ENCODE peak calls at places on chromosomes 5 and 9, in six cellular contexts. J, O, T, G, K and N are unnamed samples.

GRCh38 chr9:32596096-32596865 is 23.3 kb upstream of the NDUFB6 start:
- DNase-seq in J (no peak), O (no peak), T (no peak), G (no peak), K (no peak), N (no peak)

GRCh38 chr9:112762726-112763518 is 12.4 kb downstream of the SNX30 start:
- DNase-seq in J (no peak), O (no peak), T (no peak), G (no peak), K (no peak), N (no peak)

GRCh38 chr9:20593551-20593950 is 28.7 kb downstream of the MLLT3 start:
- DNase-seq in J (no peak), O (no peak), T (no peak), G (no peak), K (no peak), N (no peak)

GRCh38 chr5:126178521-126178920 is 244.7 kb upstream of the GRAMD2B start:
- DNase-seq in J (no peak), O (no peak), T (no peak), G (no peak), K (no peak), N (no peak)

GRCh38 chr5:117800261-117800660 is 1188.1 kb downstream of the DTWD2 start:
- DNase-seq in J (no peak), O (no peak), T (no peak), G (no peak), K (no peak), N (no peak)

GRCh38 chr9:114372971-114373591 is 14.7 kb downstream of the AKNA start:
- DNase-seq in J (peak), O (no peak), T (no peak), G (no peak), K (peak), N (peak)

GRCh38 chr9:134064711-134065110 is 3.1 kb downstream of the BRD3 start:
- DNase-seq in J (no peak), O (no peak), T (no peak), G (no peak), K (no peak), N (no peak)

GRCh38 chr5:167945542-167946384 is 345.7 kb upstream of the WWC1 start:
- DNase-seq in J (no peak), O (no peak), T (no peak), G (no peak), K (no peak), N (no peak)

GRCh38 chr5:134460551-134460950 is 48.9 kb upstream of the CDKN2AIPNL start:
- DNase-seq in J (no peak), O (peak), T (no peak), G (no peak), K (no peak), N (no peak)

GRCh38 chr5:150999704-151000452 is 20.5 kb upstream of the GPX3 start:
- DNase-seq in J (no peak), O (no peak), T (no peak), G (no peak), K (no peak), N (no peak)

GRCh38 chr5:131990716-131991115 is 20.7 kb downstream of the ACSL6 start:
- DNase-seq in J (no peak), O (no peak), T (no peak), G (no peak), K (no peak), N (no peak)

GRCh38 chr5:112684737-112685136 is 52.9 kb upstream of the APC start:
- DNase-seq in J (no peak), O (no peak), T (no peak), G (no peak), K (no peak), N (no peak)

GRCh38 chr5:29162297-29162696 is 2031.2 kb upstream of the CDH6 start:
- DNase-seq in J (no peak), O (no peak), T (peak), G (no peak), K (no peak), N (no peak)

GRCh38 chr9:36946653-36947052 is 87.4 kb downstream of the PAX5 start:
- DNase-seq in J (no peak), O (no peak), T (no peak), G (no peak), K (no peak), N (no peak)

GRCh38 chr5:141889282-141889871 is 11.2 kb upstream of the PCDH1 start:
- DNase-seq in J (no peak), O (peak), T (no peak), G (no peak), K (no peak), N (no peak)

GRCh38 chr9:121884057-121884512 is 209.0 kb downstream of the TTLL11 start:
- DNase-seq in J (no peak), O (no peak), T (no peak), G (no peak), K (no peak), N (no peak)

GRCh38 chr5:92002875-92003274 is 619.8 kb upstream of the ARRDC3 start:
- DNase-seq in J (no peak), O (no peak), T (no peak), G (no peak), K (no peak), N (no peak)

GRCh38 chr5:72878854-72879253 is 62.4 kb downstream of the TNPO1 start:
- DNase-seq in J (no peak), O (no peak), T (no peak), G (no peak), K (no peak), N (no peak)

GRCh38 chr9:111944467-111944866 is 47.9 kb downstream of the UGCG start:
- DNase-seq in J (no peak), O (no peak), T (no peak), G (no peak), K (no peak), N (no peak)

GRCh38 chr5:144267961-144268513 is 97.4 kb downstream of the KCTD16 start:
- DNase-seq in J (no peak), O (no peak), T (no peak), G (no peak), K (no peak), N (no peak)

GRCh38 chr5:39284552-39284951 is 65.2 kb upstream of the FYB1 start:
- DNase-seq in J (no peak), O (no peak), T (peak), G (no peak), K (no peak), N (no peak)

GRCh38 chr5:1112596-1113331 is 901 bp upstream of the SLC12A7 start:
- DNase-seq in J (no peak), O (no peak), T (peak), G (no peak), K (no peak), N (no peak)

GRCh38 chr5:148976569-148977321 is 86.1 kb downstream of the SH3TC2 start:
- DNase-seq in J (no peak), O (no peak), T (no peak), G (no peak), K (no peak), N (no peak)

GRCh38 chr9:20684865-20685696 is 1.0 kb downstream of the FOCAD start:
- DNase-seq in J (no peak), O (no peak), T (no peak), G (no peak), K (no peak), N (no peak)

GRCh38 chr9:35826071-35826701 is 2.3 kb downstream of the FAM221B start:
- DNase-seq in J (peak), O (peak), T (peak), G (no peak), K (peak), N (no peak)

GRCh38 chr5:36641416-36641815 is 35.0 kb downstream of the SLC1A3 start:
- DNase-seq in J (no peak), O (no peak), T (no peak), G (no peak), K (no peak), N (no peak)

DNA sequence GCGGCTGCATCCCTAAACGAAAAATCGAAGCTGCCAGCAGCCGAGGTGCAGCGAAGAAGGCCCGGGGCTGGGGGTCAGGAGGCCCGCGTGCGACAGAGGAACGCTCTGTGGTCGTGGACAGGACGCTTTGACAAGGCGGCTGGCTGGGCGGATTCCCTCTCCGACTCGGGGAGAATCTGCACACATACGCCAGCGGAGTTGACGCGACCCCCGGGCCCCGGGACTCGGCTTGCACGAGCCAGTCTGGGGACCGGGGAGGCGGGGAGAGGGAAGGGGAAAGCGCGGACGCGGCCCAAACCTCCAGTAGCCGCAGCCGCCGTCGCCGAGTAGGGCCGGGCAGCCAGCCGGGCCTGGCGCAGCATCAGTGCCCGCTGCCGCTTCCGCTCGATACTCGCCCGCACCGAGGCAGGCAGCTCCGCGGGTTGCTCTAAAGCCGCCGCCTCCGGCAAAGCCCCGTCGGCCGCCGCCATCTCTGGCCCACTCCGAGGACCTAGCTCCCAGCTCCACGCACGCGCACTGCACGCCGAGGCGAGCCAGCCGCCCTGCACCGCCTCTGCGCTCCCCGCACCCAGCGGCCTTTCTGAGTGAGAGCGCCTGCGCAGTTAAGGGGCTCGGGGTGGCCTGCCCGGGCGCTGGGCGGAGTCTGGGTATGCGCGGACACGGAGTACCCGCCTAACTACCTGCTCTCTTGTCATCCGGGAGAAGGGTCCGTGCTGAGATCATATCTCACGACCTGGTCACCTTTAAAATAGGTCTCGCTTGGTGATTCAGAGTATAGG is at the start of gene XPA:
- DNase-seq in J (peak), O (peak), T (peak), G (peak), K (peak), N (peak)
- TF ChIP-seq TAF1 in J (peak), O (peak), T (peak), G (peak), K (peak), N (peak)

GRCh38 chr5:157554180-157555030 is 21.2 kb downstream of the ADAM19 start:
- DNase-seq in J (no peak), O (no peak), T (no peak), G (no peak), K (peak), N (no peak)
- TF ChIP-seq POLR2AphosphoS5 in J (no peak), O (no peak), T (no peak), G (no peak), K (no peak), N (no peak)

GRCh38 chr5:157559301-157559700 is 16.3 kb downstream of the ADAM19 start:
- DNase-seq in J (no peak), O (no peak), T (no peak), G (no peak), K (no peak), N (no peak)

GRCh38 chr5:157562111-157562581 is 13.4 kb downstream of the ADAM19 start:
- DNase-seq in J (no peak), O (no peak), T (no peak), G (no peak), K (no peak), N (no peak)

GRCh38 chr5:157560560-157560959 is 15.0 kb downstream of the ADAM19 start:
- DNase-seq in J (no peak), O (no peak), T (no peak), G (no peak), K (no peak), N (no peak)

GRCh38 chr5:157558681-157559080 is 16.9 kb downstream of the ADAM19 start:
- DNase-seq in J (no peak), O (no peak), T (no peak), G (no peak), K (no peak), N (no peak)

DNA sequence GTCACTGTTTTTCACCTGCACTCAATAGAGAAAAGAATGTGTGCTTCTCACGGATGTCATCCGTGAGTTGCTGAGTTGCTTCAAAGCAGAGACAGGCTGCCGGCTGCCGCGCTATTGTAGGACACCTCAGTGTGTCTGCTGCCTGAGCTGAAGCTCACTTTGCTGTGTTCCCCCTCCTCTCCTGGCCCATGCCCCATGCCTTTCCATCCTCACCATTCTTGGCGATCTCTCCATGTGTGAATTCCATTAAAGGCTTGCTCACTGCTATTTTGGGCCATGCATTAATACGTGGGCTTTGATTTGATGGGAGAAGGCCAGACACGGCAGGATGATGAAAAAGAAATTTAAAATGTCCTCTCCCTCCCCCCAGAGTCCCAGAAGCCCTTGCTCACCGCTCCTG is 14.5 kb downstream of the ADAM19 start:
- DNase-seq in J (no peak), O (no peak), T (no peak), G (no peak), K (no peak), N (no peak)
- TF ChIP-seq POLR2A in J (no peak), O (no peak), T (no peak), G (no peak), K (no peak), N (no peak)

GRCh38 chr9:124255222-124255621 is 2.5 kb upstream of the NEK6 start:
- DNase-seq in J (no peak), O (no peak), T (no peak), G (no peak), K (no peak), N (no peak)

GRCh38 chr9:124257865-124258764 is at the start of gene NEK6:
- DNase-seq in J (peak), O (peak), T (no peak), G (no peak), K (no peak), N (peak)

GRCh38 chr9:124258765-124259272 is 1.1 kb downstream of the NEK6 start:
- DNase-seq in J (no peak), O (peak), T (peak), G (no peak), K (no peak), N (no peak)

GRCh38 chr9:124257070-124257864 is 482 bp upstream of the NEK6 start:
- DNase-seq in J (no peak), O (no peak), T (no peak), G (no peak), K (no peak), N (no peak)

GRCh38 chr9:124256517-124257069 is 1.2 kb upstream of the NEK6 start:
- DNase-seq in J (no peak), O (no peak), T (peak), G (no peak), K (no peak), N (no peak)
- TF ChIP-seq TAF1 in J (no peak), O (no peak), T (no peak), G (no peak), K (no peak), N (no peak)

GRCh38 chr9:2809692-2810423 is 34.0 kb downstream of the PUM3 start:
- DNase-seq in J (no peak), O (no peak), T (peak), G (peak), K (no peak), N (no peak)
- TF ChIP-seq POLR2AphosphoS5 in J (no peak), O (no peak), T (no peak), G (no peak), K (no peak), N (no peak)

DNA sequence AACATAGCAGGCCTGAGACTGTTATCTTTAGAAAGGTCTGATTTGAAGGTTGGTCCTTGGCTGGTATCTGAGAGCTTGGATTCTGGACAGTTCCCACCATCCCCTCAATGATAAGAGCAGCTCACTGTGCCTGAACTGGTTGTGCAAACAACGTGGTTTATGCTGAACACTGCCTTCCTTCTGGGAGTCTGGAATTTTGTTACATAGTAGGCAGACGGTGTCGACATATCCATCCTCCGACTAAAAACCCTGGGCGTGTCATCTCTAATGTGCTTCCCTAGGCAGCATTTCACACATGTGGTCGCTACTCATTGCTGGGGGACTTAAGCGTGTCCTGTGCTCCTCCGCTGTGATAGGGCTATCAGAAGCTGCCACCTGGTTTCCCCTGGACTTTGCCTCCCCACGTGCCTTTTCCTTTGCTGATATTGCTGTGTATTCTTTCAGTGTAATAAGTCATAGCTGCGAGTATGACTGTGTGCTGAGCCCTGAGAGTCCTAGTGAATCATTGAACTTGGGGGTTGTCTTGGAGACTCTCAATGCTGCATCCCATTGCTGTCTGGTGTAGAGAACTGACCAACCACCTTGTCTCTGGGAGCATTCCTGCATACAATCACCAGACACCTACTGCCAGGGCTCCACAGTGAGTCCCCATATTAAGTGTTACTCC is 119.1 kb upstream of the TBC1D2 start:
- DNase-seq in J (no peak), O (peak), T (peak), G (no peak), K (no peak), N (no peak)
- TF ChIP-seq POLR2A in J (no peak), O (peak), T (no peak), G (no peak), K (no peak), N (no peak)

DNA sequence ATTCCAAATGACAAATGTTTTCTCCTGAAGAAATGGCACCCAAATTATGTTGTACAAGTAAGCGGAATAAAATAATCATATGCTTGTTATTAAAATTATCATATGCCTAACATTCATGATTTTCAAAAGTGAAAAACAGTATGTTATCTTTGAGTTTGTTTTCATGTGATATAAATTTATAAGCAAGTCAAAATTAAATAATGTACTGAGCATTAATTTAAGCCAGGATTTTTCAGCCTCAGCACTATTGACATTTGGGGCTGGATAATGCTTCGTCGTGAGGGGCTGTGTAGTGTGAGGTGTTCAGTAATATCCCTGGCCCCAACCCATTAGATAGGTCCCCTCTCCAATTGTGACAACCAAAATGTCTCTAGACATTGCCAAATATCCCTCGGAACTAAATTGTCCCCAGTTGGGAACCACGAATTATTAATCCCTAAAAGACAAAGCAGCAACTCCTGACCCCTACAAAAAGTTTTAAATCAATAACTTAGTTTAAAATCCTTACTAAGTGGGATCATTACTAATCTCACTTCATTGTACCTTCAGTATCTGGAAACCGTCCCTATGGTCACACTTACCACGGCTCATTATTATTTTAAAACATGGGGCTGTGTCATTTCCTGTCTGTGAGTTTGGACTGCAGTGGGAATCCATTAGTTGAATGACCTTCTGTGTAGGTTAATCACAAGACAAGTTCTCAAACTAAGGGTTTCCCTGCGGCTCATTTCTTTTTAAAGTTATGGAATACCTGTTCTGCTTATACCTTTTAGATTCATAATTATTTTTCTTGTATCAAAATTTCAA is 1.3 kb upstream of the NNT start:
- DNase-seq in J (no peak), O (peak), T (peak), G (no peak), K (peak), N (peak)
- TF ChIP-seq TAF1 in J (no peak), O (no peak), T (no peak), G (no peak), K (peak), N (no peak)

GRCh38 chr5:14401639-14402038 is 180.0 kb upstream of the OTULINL start:
- DNase-seq in J (no peak), O (no peak), T (no peak), G (no peak), K (no peak), N (no peak)
- TF ChIP-seq POLR2AphosphoS5 in J (no peak), O (no peak), T (no peak), G (no peak), K (no peak), N (no peak)